ENCODE peak calls at places on chromosomes 13 and 19, in eight cellular contexts. V is EH; Z is RKO; A is GM06990; R is activated T-helper 1 cell treated with anti-CD3 and anti-CD28 coated beads, Interleukin-12 subunit alpha, Interleukin-12 subunit beta, Interleukin-2, Interleukin-4 antibody, amounts not matched to agents 30 ng/mL and 10 ng/mL and 1 ng/mL, durations not matched to agents 14 hours and 24 hours and 36 hours; N is stimulated activated CD4-positive, alpha-beta T cell treated with anti-CD3 and anti-CD28 coated beads, Interleukin-1b, Interleukin-23, amount 100 ng/mL, for 24 hours; W is amniotic stem cell; T is nephron progenitor cell. I is an unnamed sample.

GRCh38 chr19:38741670-38742069 is 2.6 kb downstream of the CAPN12 start:
- DNase-seq in V (peak; percentile 2), Z (no peak), A (no peak), R (no peak), N (no peak), W (no peak), T (no peak), I (no peak)

GRCh38 chr13:112968910-112969691 is at the start of gene MCF2L:
- DNase-seq in V (peak; percentile 30), Z (peak; percentile 81), A (peak; percentile 24), R (peak; percentile 5), N (peak; percentile 11), W (peak; percentile 7), T (peak; percentile 56), I (peak; percentile 64)

GRCh38 chr13:24670174-24670573 is 10.0 kb upstream of the ATP12A start:
- DNase-seq in V (no peak), Z (no peak), A (no peak), R (no peak), N (no peak), W (no peak), T (no peak), I (no peak)

GRCh38 chr19:51904331-51905165 is at the start of gene ZNF649:
- DNase-seq in V (peak; percentile 85), Z (peak; percentile 83), A (peak; percentile 86), R (peak; percentile 70), N (peak; percentile 67), W (peak; percentile 56), T (peak; percentile 84), I (peak; percentile 68)

GRCh38 chr13:40292108-40292507 is 374.3 kb downstream of the FOXO1 start:
- DNase-seq in V (no peak), Z (no peak), A (no peak), R (no peak), N (no peak), W (no peak), T (no peak), I (no peak)

GRCh38 chr13:25046985-25047660 is 48.8 kb upstream of the PABPC3 start:
- DNase-seq in V (peak; percentile 52), Z (no peak), A (no peak), R (no peak), N (no peak), W (peak; percentile 6), T (peak; percentile 76), I (peak; percentile 57)

GRCh38 chr13:48231948-48232347 is 1.1 kb upstream of the ITM2B start:
- DNase-seq in V (no peak), Z (no peak), A (no peak), R (no peak), N (no peak), W (no peak), T (no peak), I (no peak)

GRCh38 chr19:52028027-52028779 is at the start of gene ZNF614:
- DNase-seq in V (peak; percentile 91), Z (no peak), A (peak; percentile 89), R (peak; percentile 83), N (peak; percentile 65), W (peak; percentile 78), T (peak; percentile 85), I (peak; percentile 91)

GRCh38 chr19:30909216-30909615 is 440.0 kb downstream of the TSHZ3 start:
- DNase-seq in V (no peak), Z (no peak), A (no peak), R (no peak), N (no peak), W (no peak), T (no peak), I (no peak)

GRCh38 chr13:40576369-40576768 is 90.1 kb downstream of the FOXO1 start:
- DNase-seq in V (no peak), Z (no peak), A (no peak), R (no peak), N (no peak), W (no peak), T (no peak), I (no peak)

GRCh38 chr19:50890422-50891252 is 17.4 kb downstream of the KLK2 start:
- DNase-seq in V (peak; percentile 8), Z (peak; percentile 37), A (peak; percentile 41), R (no peak), N (no peak), W (no peak), T (no peak), I (no peak)

GRCh38 chr13:48236528-48237353 is 3.7 kb downstream of the ITM2B start:
- DNase-seq in V (no peak), Z (no peak), A (no peak), R (no peak), N (no peak), W (no peak), T (no peak), I (no peak)

GRCh38 chr19:35963514-35963913 is 27.3 kb downstream of the LRFN3 start:
- DNase-seq in V (peak; percentile 56), Z (peak; percentile 70), A (no peak), R (peak; percentile 34), N (no peak), W (no peak), T (peak; percentile 87), I (no peak)

GRCh38 chr13:113648218-113648615 is 9.8 kb downstream of the ATP4B start:
- DNase-seq in V (no peak), Z (no peak), A (no peak), R (no peak), N (no peak), W (no peak), T (no peak), I (no peak)

GRCh38 chr13:93628136-93628535 is 401.5 kb downstream of the GPC6 start:
- DNase-seq in V (no peak), Z (no peak), A (no peak), R (no peak), N (no peak), W (no peak), T (no peak), I (no peak)

GRCh38 chr13:82747948-82748347 is 1134.3 kb downstream of the SLITRK1 start:
- DNase-seq in V (peak; percentile 82), Z (no peak), A (no peak), R (no peak), N (no peak), W (no peak), T (no peak), I (no peak)

GRCh38 chr19:48873476-48874308 is 1.5 kb downstream of the PPP1R15A start:
- DNase-seq in V (no peak), Z (peak; percentile 37), A (no peak), R (no peak), N (no peak), W (no peak), T (no peak), I (no peak)

GRCh38 chr19:34482380-34483250 is 1.1 kb downstream of the WTIP start:
- DNase-seq in V (peak; percentile 42), Z (no peak), A (no peak), R (no peak), N (no peak), W (peak; percentile 7), T (peak; percentile 70), I (no peak)

GRCh38 chr13:100636441-100636840 is 38.2 kb downstream of the TMTC4 start:
- DNase-seq in V (no peak), Z (no peak), A (no peak), R (no peak), N (no peak), W (no peak), T (no peak), I (no peak)

GRCh38 chr19:43570174-43570791 is 5.0 kb downstream of the XRCC1 start:
- DNase-seq in V (no peak), Z (no peak), A (no peak), R (no peak), N (no peak), W (no peak), T (no peak), I (no peak)

GRCh38 chr13:95195146-95195545 is 106.1 kb downstream of the ABCC4 start:
- DNase-seq in V (no peak), Z (no peak), A (no peak), R (no peak), N (no peak), W (no peak), T (no peak), I (no peak)

GRCh38 chr19:29062486-29063435 is 150.2 kb downstream of the UQCRFS1 start:
- DNase-seq in V (no peak), Z (no peak), A (no peak), R (no peak), N (no peak), W (no peak), T (no peak), I (no peak)

GRCh38 chr13:98173431-98173921 is 3.6 kb downstream of the RNF113B start:
- DNase-seq in V (peak; percentile 99), Z (no peak), A (no peak), R (no peak), N (no peak), W (peak; percentile 45), T (no peak), I (no peak)

GRCh38 chr13:70630247-70630646 is 522.0 kb upstream of the KLHL1 start:
- DNase-seq in V (no peak), Z (no peak), A (no peak), R (no peak), N (no peak), W (no peak), T (no peak), I (no peak)

GRCh38 chr19:52735734-52736133 is 890 bp upstream of the ZNF611 start:
- DNase-seq in V (peak; percentile 68), Z (peak; percentile 96), A (no peak), R (no peak), N (no peak), W (no peak), T (peak; percentile 23), I (no peak)

GRCh38 chr13:91133941-91134772 is 213.3 kb upstream of the MIR17HG start:
- DNase-seq in V (peak; percentile 54), Z (peak; percentile 81), A (no peak), R (no peak), N (peak; percentile 4), W (no peak), T (peak; percentile 48), I (peak; percentile 14)

GRCh38 chr13:94435604-94436226 is 43.8 kb downstream of the DCT start:
- DNase-seq in V (peak; percentile 51), Z (peak; percentile 75), A (no peak), R (no peak), N (no peak), W (no peak), T (no peak), I (no peak)

GRCh38 chr19:43474986-43475705 is 9.7 kb upstream of the LYPD3 start:
- DNase-seq in V (peak; percentile 86), Z (peak; percentile 93), A (peak; percentile 80), R (peak; percentile 91), N (peak; percentile 90), W (peak; percentile 68), T (peak; percentile 100), I (peak; percentile 76)

GRCh38 chr13:113109151-113110047 is 3.8 kb downstream of the F7 start:
- DNase-seq in V (no peak), Z (no peak), A (no peak), R (no peak), N (no peak), W (no peak), T (peak; percentile 39), I (no peak)

GRCh38 chr13:72960541-72960940 is 98.3 kb upstream of the KLF5 start:
- DNase-seq in V (no peak), Z (no peak), A (no peak), R (no peak), N (no peak), W (no peak), T (no peak), I (no peak)

GRCh38 chr13:111533900-111534645 is 213.6 kb downstream of the TEX29 start:
- DNase-seq in V (no peak), Z (no peak), A (no peak), R (no peak), N (no peak), W (no peak), T (no peak), I (no peak)

GRCh38 chr19:44846455-44847143 is 502 bp downstream of the NECTIN2 start:
- DNase-seq in V (peak; percentile 58), Z (peak; percentile 25), A (no peak), R (no peak), N (no peak), W (peak; percentile 11), T (peak; percentile 80), I (no peak)

GRCh38 chr19:50515168-50515561 is 1.5 kb upstream of the ASPDH start:
- DNase-seq in V (no peak), Z (no peak), A (no peak), R (no peak), N (no peak), W (no peak), T (no peak), I (no peak)

GRCh38 chr13:114025432-114026127 is 51.7 kb upstream of the C13orf46 start:
- DNase-seq in V (peak; percentile 47), Z (no peak), A (peak; percentile 55), R (no peak), N (no peak), W (no peak), T (peak; percentile 37), I (no peak)

I was measured in anterior cingulate cortex.